ENCODE peak calls at places on chromosome 3, in six cellular contexts. K is K562, V is HepG2, U is SK-N-SH, P is HCT116, X is GM12878. T is an unnamed sample. For H3K79me2, the result is how much of the 10 kb centered on the place peaks cover.

GRCh38 chr3:119647843-119648575 is 12.4 kb downstream of the POPDC2 start:
- DNase-seq in K (no peak), V (no peak), U (no peak), P (no peak), X (no peak), T (no peak)

GRCh38 chr3:5197022-5197421 is 9.5 kb downstream of the EDEM1 start:
- DNase-seq in K (no peak), V (no peak), U (no peak), P (no peak), X (no peak), T (no peak)

GRCh38 chr3:8239718-8240698 is 261.6 kb upstream of the LMCD1 start:
- DNase-seq in K (peak), V (peak), U (peak), P (peak), X (no peak), T (peak)

GRCh38 chr3:37531071-37531720 is 330.5 kb upstream of the CTDSPL start:
- DNase-seq in K (no peak), V (no peak), U (no peak), P (no peak), X (no peak), T (no peak)

GRCh38 chr3:46948830-46949671 is 27.5 kb downstream of the CCDC12 start:
- DNase-seq in K (peak), V (peak), U (no peak), P (no peak), X (no peak), T (peak)

GRCh38 chr3:40780801-40781406 is 256.1 kb downstream of the ZNF621 start:
- DNase-seq in K (no peak), V (no peak), U (no peak), P (no peak), X (no peak), T (no peak)

GRCh38 chr3:129460155-129460554 is 20.1 kb downstream of the IFT122 start:
- DNase-seq in K (no peak), V (no peak), U (no peak), P (no peak), X (no peak), T (no peak)

GRCh38 chr3:177459397-177459796 is 262.1 kb upstream of the TBL1XR1 start:
- DNase-seq in K (no peak), V (no peak), U (no peak), P (no peak), X (no peak), T (no peak)

GRCh38 chr3:72100626-72101187 is 315.8 kb upstream of the PROK2 start:
- DNase-seq in K (peak), V (no peak), U (peak), P (no peak), X (peak), T (peak)

GRCh38 chr3:41224120-41224806 is 25.0 kb downstream of the CTNNB1 start:
- DNase-seq in K (no peak), V (no peak), U (no peak), P (no peak), X (no peak), T (no peak)

GRCh38 chr3:146803746-146804145 is 198.6 kb upstream of the PLSCR5 start:
- DNase-seq in K (no peak), V (no peak), U (no peak), P (no peak), X (no peak), T (peak)

GRCh38 chr3:30084304-30084703 is 522.1 kb upstream of the TGFBR2 start:
- DNase-seq in K (no peak), V (no peak), U (no peak), P (no peak), X (no peak), T (no peak)

GRCh38 chr3:71513495-71513894 is 70.0 kb downstream of the FOXP1 start:
- DNase-seq in K (no peak), V (no peak), U (no peak), P (no peak), X (no peak), T (no peak)

GRCh38 chr3:124964432-124964831 is 29.9 kb upstream of the MUC13 start:
- DNase-seq in K (no peak), V (peak), U (no peak), P (no peak), X (no peak), T (no peak)

GRCh38 chr3:101902041-101902440 is 52.7 kb downstream of the NFKBIZ start:
- DNase-seq in K (no peak), V (no peak), U (no peak), P (peak), X (no peak), T (no peak)

GRCh38 chr3:88167704-88168103 is 17.9 kb downstream of the C3orf38 start:
- DNase-seq in K (no peak), V (no peak), U (no peak), P (no peak), X (no peak), T (no peak)

GRCh38 chr3:108518895-108519294 is 8.5 kb upstream of the MYH15 start:
- DNase-seq in K (no peak), V (no peak), U (no peak), P (no peak), X (no peak), T (no peak)

GRCh38 chr3:149895807-149896206 is 74.9 kb downstream of the PFN2 start:
- DNase-seq in K (no peak), V (no peak), U (no peak), P (no peak), X (no peak), T (no peak)

GRCh38 chr3:123110953-123111615 is 44.3 kb downstream of the PDIA5 start:
- DNase-seq in K (no peak), V (no peak), U (no peak), P (no peak), X (no peak), T (no peak)

GRCh38 chr3:189188466-189188865 is 16.7 kb downstream of the TPRG1 start:
- DNase-seq in K (no peak), V (peak), U (no peak), P (no peak), X (no peak), T (no peak)

GRCh38 chr3:169664034-169664820 is 715 bp upstream of the MECOM start:
- DNase-seq in K (no peak), V (no peak), U (peak), P (no peak), X (no peak), T (peak)

GRCh38 chr3:19221081-19221480 is 72.8 kb downstream of the KCNH8 start:
- DNase-seq in K (no peak), V (no peak), U (no peak), P (no peak), X (no peak), T (no peak)

GRCh38 chr3:48187579-48188265 is 495 bp downstream of the CDC25A start:
- DNase-seq in K (peak), V (no peak), U (peak), P (no peak), X (no peak), T (peak)

GRCh38 chr3:194046995-194047681 is 88.8 kb upstream of the HES1 start:
- DNase-seq in K (no peak), V (no peak), U (peak), P (no peak), X (no peak), T (no peak)

GRCh38 chr3:183073839-183074615 is 25.3 kb downstream of the MCCC1 start:
- DNase-seq in K (no peak), V (no peak), U (no peak), P (peak), X (no peak), T (no peak)

GRCh38 chr3:195197764-195198423 is 73.1 kb downstream of the XXYLT1 start:
- DNase-seq in K (no peak), V (no peak), U (no peak), P (peak), X (no peak), T (no peak)

GRCh38 chr3:143895805-143896204 is 47.5 kb upstream of the SLC9A9 start:
- DNase-seq in K (peak), V (no peak), U (no peak), P (no peak), X (no peak), T (no peak)

GRCh38 chr3:127606981-127607595 is 8.9 kb downstream of the MCM2 start:
- DNase-seq in K (no peak), V (no peak), U (no peak), P (no peak), X (no peak), T (no peak)

GRCh38 chr3:10408680-10409079 is 87.8 kb upstream of the SEC13 start:
- DNase-seq in K (no peak), V (no peak), U (no peak), P (no peak), X (no peak), T (no peak)

GRCh38 chr3:159860727-159861126 is 127.9 kb upstream of the IL12A start:
- DNase-seq in K (no peak), V (no peak), U (no peak), P (no peak), X (no peak), T (no peak)

GRCh38 chr3:110376119-110376518 is 695.5 kb upstream of the NECTIN3 start:
- DNase-seq in K (no peak), V (no peak), U (no peak), P (no peak), X (no peak), T (no peak)

GRCh38 chr3:112504123-112504522 is 4.9 kb upstream of the BTLA start:
- DNase-seq in K (no peak), V (no peak), U (no peak), P (no peak), X (no peak), T (no peak)

GRCh38 chr3:141234283-141234682 is 2.7 kb downstream of the PXYLP1 start:
- DNase-seq in K (no peak), V (no peak), U (no peak), P (no peak), X (no peak), T (no peak)

GRCh38 chr3:141233457-141234161 is 2.0 kb downstream of the PXYLP1 start:
- DNase-seq in K (no peak), V (no peak), U (no peak), P (no peak), X (no peak), T (no peak)

GRCh38 chr3:141231101-141231922 is at the start of gene PXYLP1:
- DNase-seq in K (peak), V (peak), U (peak), P (peak), X (peak), T (peak)

GRCh38 chr3:141230293-141230692 is 1.3 kb upstream of the PXYLP1 start:
- DNase-seq in K (no peak), V (no peak), U (no peak), P (no peak), X (no peak), T (no peak)

GRCh38 chr3:141231923-141232861 is 567 bp downstream of the PXYLP1 start:
- DNase-seq in K (peak), V (no peak), U (peak), P (no peak), X (no peak), T (peak)
- TF ChIP-seq REST in K (no peak), V (no peak), U (no peak), P (no peak), X (no peak), T (no peak)

GRCh38 chr3:197718904-197719303 is 17.8 kb downstream of the RUBCN start:
- DNase-seq in K (no peak), V (peak), U (no peak), P (peak), X (no peak), T (no peak)

GRCh38 chr3:197709135-197709534 is 27.6 kb downstream of the RUBCN start:
- DNase-seq in K (no peak), V (no peak), U (no peak), P (no peak), X (peak), T (no peak)

GRCh38 chr3:197713477-197713822 is 23.3 kb downstream of the RUBCN start:
- DNase-seq in K (no peak), V (no peak), U (no peak), P (no peak), X (no peak), T (no peak)

GRCh38 chr3:197711973-197712707 is 24.6 kb downstream of the RUBCN start:
- DNase-seq in K (peak), V (peak), U (peak), P (peak), X (peak), T (peak)

DNA sequence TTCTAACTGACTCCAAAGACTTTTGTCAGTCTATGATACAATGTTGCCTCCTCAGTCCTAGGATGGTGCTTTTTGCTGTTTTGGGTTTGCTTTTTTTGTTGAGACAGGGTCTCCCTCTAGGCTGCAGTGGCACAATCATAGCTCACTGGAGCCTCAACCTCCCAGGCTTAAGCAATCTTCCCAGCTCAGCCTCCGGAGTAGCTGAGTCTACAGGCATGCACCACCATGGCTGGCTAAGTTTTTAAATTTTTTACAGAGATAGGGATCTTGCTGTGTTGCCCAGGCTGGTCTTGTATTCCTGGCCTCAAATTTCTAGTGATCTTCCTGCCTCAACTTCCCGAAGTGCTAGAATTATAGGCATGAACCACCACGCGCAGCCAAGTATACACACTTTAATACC is 22.5 kb downstream of the RUBCN start:
- DNase-seq in K (no peak), V (no peak), U (no peak), P (no peak), X (no peak), T (no peak)
- H3K79me2 ChIP-seq in K (under half), V (under half), U (under half), P (under half), X (half or more), T (under half)

GRCh38 chr3:24305795-24306467 is 188.7 kb downstream of the THRB start:
- DNase-seq in K (peak), V (no peak), U (no peak), P (no peak), X (no peak), T (peak)
- TF ChIP-seq REST in K (no peak), V (no peak), U (no peak), P (no peak), X (no peak), T (no peak)

GRCh38 chr3:32841875-32842505 is 24.2 kb downstream of the TRIM71 start:
- DNase-seq in K (no peak), V (no peak), U (no peak), P (no peak), X (no peak), T (no peak)
- H3K79me2 ChIP-seq in K (under half), V (half or more), U (under half), P (under half), X (under half), T (half or more)

DNA sequence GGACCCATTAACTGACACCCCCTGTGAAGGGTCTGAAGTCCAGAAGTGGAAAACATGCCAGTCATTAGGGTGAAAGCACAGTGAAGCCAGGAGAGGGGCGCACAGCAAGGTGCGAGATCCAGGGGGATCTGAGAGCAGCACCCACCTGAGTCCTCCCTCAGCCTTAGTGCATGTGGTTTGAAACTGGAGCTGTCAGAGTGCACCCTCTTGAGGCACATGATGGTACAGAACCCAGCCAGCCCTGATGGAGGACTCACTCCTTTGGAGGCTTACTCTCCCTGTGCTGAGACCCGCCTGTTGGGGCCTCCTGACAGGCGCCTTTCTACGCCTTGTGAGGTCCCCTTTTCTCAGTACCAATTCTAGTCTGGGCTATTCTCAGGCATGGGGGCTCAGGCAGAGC is 77.8 kb downstream of the IL20RB start:
- DNase-seq in K (peak), V (peak), U (no peak), P (peak), X (no peak), T (peak)
- TF ChIP-seq REST in K (no peak), V (no peak), U (no peak), P (no peak), X (no peak), T (no peak)

GRCh38 chr3:152392474-152392873 is 123.7 kb downstream of the MBNL1 start:
- DNase-seq in K (no peak), V (no peak), U (no peak), P (no peak), X (no peak), T (no peak)

GRCh38 chr3:152391671-152392070 is 122.9 kb downstream of the MBNL1 start:
- DNase-seq in K (no peak), V (no peak), U (no peak), P (no peak), X (no peak), T (no peak)

GRCh38 chr3:152388631-152389030 is 119.9 kb downstream of the MBNL1 start:
- DNase-seq in K (no peak), V (no peak), U (no peak), P (no peak), X (no peak), T (no peak)

GRCh38 chr3:152390647-152391046 is 121.9 kb downstream of the MBNL1 start:
- DNase-seq in K (no peak), V (no peak), U (no peak), P (no peak), X (no peak), T (no peak)

GRCh38 chr3:152389316-152389934 is 120.7 kb downstream of the MBNL1 start:
- DNase-seq in K (no peak), V (no peak), U (no peak), P (no peak), X (no peak), T (no peak)
- H3K79me2 ChIP-seq in K (half or more), V (half or more), U (half or more), P (half or more), X (half or more), T (under half)

DNA sequence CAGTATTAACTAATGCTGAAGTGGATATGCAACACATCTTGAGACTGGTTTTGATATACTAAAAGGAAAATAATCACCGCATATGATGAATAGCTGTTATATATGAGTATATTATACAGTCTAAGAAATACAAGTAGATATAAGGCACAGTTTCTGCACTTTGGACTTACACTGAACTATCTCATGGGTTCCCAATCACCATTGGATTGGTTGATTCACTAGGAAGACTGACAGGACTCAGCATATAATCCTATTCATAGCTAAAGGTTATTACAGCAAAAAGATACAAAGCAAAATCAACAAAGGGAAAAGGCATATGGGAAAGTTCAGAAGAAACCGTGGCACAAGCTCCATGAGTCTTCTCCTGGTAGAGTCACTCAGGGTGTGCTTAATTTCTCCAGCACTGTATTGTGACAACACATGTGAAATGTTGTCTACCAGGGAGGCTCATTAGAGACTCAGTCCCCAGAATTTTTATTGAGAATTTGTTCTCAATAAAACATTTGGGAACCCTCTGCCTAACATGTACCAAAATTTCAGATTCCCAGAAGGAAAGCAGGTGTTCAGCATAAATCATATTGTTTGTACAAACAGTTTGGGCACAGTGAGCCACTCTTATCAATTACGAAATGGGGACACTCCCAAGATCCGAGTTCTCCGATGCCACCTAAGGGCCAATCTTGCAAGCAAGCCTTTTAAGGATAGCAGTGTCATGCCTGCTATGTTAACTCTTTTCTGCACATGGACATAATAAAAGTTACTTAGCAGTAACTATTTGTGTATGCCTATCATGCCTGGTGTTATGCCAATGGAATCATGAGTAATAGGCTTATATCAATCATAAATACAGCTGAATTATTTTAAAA is 26.8 kb downstream of the CMC1 start:
- DNase-seq in K (no peak), V (no peak), U (no peak), P (no peak), X (no peak), T (peak)
- TF ChIP-seq REST in K (no peak), V (no peak), U (no peak), P (no peak), X (no peak), T (no peak)

T was measured in GM23338.